ENCODE peak calls at places on chromosome 22, in nine cellular contexts. O is activated T-cell treated with anti-CD3 and anti-CD28 coated beads for 1 hour; L is RPMI8226; X is PC-9; J is Right ventricle myocardium superior; F is HT1080; C is hypothalamus; W is stimulated activated CD4-positive, alpha-beta T cell treated with anti-CD3 and anti-CD28 coated beads, TNF-alpha, amount 100 ng/mL, for 48 hours; U is mesenteric fat pad. A is an unnamed sample.

GRCh38 chr22:30566125-30566524 is 8.3 kb downstream of the GAL3ST1 start:
- DNase-seq in X (no peak), F (no peak), O (no peak), J (no peak), U (no peak), C (no peak), L (no peak), W (no peak), A (no peak)

GRCh38 chr22:37896181-37896592 is 9.9 kb upstream of the MICALL1 start:
- DNase-seq in L (peak; percentile 59), X (peak; percentile 100), J (no peak), U (no peak), O (no peak), F (peak; percentile 68), C (no peak), W (no peak), A (no peak)

GRCh38 chr22:42959472-42960145 is 55.3 kb downstream of the PACSIN2 start:
- DNase-seq in W (no peak), O (no peak), X (peak; percentile 90), F (peak; percentile 84), L (no peak), U (no peak), C (no peak), J (peak; percentile 64), A (peak; percentile 55)

GRCh38 chr22:24521791-24522245 is 26.7 kb downstream of the UPB1 start:
- DNase-seq in L (peak; percentile 86), U (no peak), C (no peak), W (peak; percentile 15), F (peak; percentile 69), J (no peak), X (peak; percentile 83), O (no peak), A (no peak)

GRCh38 chr22:24752091-24752623 is 22.4 kb downstream of the PIWIL3 start:
- DNase-seq in U (no peak), C (no peak), X (no peak), W (no peak), O (no peak), J (no peak), F (no peak), L (no peak), A (no peak)

GRCh38 chr22:50276143-50276542 is 6.0 kb upstream of the MAPK11 start:
- DNase-seq in J (peak; percentile 78), U (no peak), W (no peak), L (peak; percentile 100), C (peak; percentile 84), X (no peak), O (no peak), F (no peak), A (peak; percentile 68)

GRCh38 chr22:20312396-20313191 is 7.3 kb downstream of the DGCR6L start:
- DNase-seq in F (no peak), J (peak; percentile 6), O (no peak), C (no peak), U (peak; percentile 83), L (no peak), W (no peak), X (no peak), A (no peak)

GRCh38 chr22:48993655-48994054 is 834.0 kb downstream of the BRD1 start:
- DNase-seq in L (no peak), U (no peak), W (no peak), X (no peak), C (no peak), J (peak; percentile 16), O (no peak), F (no peak), A (no peak)

GRCh38 chr22:31650391-31650790 is 11.6 kb downstream of the PISD start:
- DNase-seq in O (no peak), F (peak; percentile 28), C (no peak), J (no peak), X (peak; percentile 81), U (no peak), L (no peak), W (no peak), A (no peak)

A was measured in left ventricle myocardium inferior.